ENCODE peak calls at places on chromosome 2, in six cellular contexts. C, Z, S, G, F and H are unnamed samples.

GRCh38 chr2:218711550-218711929 is 905 bp downstream of the TTLL4 start:
- DNase-seq in C (no peak), Z (no peak), S (no peak), G (no peak), F (no peak), H (no peak)

GRCh38 chr2:110854355-110855081 is 122.1 kb downstream of the ACOXL start:
- DNase-seq in S (no peak), C (no peak), G (no peak), F (no peak), Z (peak; percentile 22), H (peak; percentile 57)

GRCh38 chr2:18645315-18645714 is 55.9 kb upstream of the NT5C1B start:
- DNase-seq in G (no peak), Z (no peak), C (no peak), S (no peak), F (no peak), H (no peak)

GRCh38 chr2:144544053-144544452 is 24.1 kb upstream of the ZEB2 start:
- DNase-seq in Z (no peak), C (no peak), G (no peak), S (no peak), F (no peak), H (no peak)

GRCh38 chr2:135674453-135674852 is 67.2 kb upstream of the UBXN4 start:
- DNase-seq in C (no peak), G (no peak), S (no peak), F (no peak), Z (no peak), H (no peak)

GRCh38 chr2:62672601-62673000 is 32.9 kb upstream of the EHBP1 start:
- DNase-seq in F (peak; percentile 36), G (no peak), S (peak; percentile 83), C (peak; percentile 48), Z (no peak), H (peak; percentile 88)

GRCh38 chr2:162734287-162734686 is 104.3 kb downstream of the KCNH7 start:
- DNase-seq in C (no peak), F (no peak), G (no peak), S (no peak), Z (no peak), H (no peak)

GRCh38 chr2:19914266-19914975 is 12.6 kb upstream of the TTC32 start:
- DNase-seq in F (no peak), Z (no peak), C (no peak), S (no peak), G (no peak), H (no peak)

GRCh38 chr2:216371756-216372702 is at the start of gene MARCHF4:
- DNase-seq in F (peak; percentile 34), G (no peak), C (peak; percentile 87), S (peak; percentile 12), Z (peak; percentile 68), H (peak; percentile 93)

GRCh38 chr2:226439337-226439736 is 360.3 kb downstream of the IRS1 start:
- DNase-seq in S (no peak), C (no peak), Z (no peak), G (no peak), F (no peak), H (no peak)

GRCh38 chr2:131801210-131801744 is 273.6 kb downstream of the CCDC74A start:
- DNase-seq in C (no peak), S (no peak), F (no peak), G (no peak), Z (no peak), H (peak; percentile 11)

GRCh38 chr2:1818404-1818803 is 74.1 kb upstream of the PXDN start:
- DNase-seq in G (no peak), Z (no peak), F (no peak), C (no peak), S (no peak), H (no peak)

GRCh38 chr2:232891621-232892071 is 21.6 kb downstream of the SNORC start:
- DNase-seq in Z (no peak), C (no peak), G (no peak), S (no peak), F (no peak), H (no peak)
- TF ChIP-seq CREB1 in Z (no peak), C (no peak), G (no peak), S (no peak), F (no peak), H (no peak)

GRCh38 chr2:174605687-174606086 is 8.1 kb upstream of the WIPF1 start:
- DNase-seq in Z (no peak), S (no peak), F (no peak), G (no peak), C (no peak), H (peak; percentile 24)
- TF ChIP-seq CREB1 in Z (no peak), S (no peak), F (no peak), G (no peak), C (no peak), H (no peak)

GRCh38 chr2:29481313-29481712 is 366.1 kb downstream of the CLIP4 start:
- DNase-seq in G (no peak), F (no peak), Z (no peak), C (no peak), S (no peak), H (no peak)
- TF ChIP-seq CREB1 in G (no peak), F (no peak), Z (no peak), C (no peak), S (no peak), H (no peak)

GRCh38 chr2:13050764-13051163 is 334.0 kb downstream of the TRIB2 start:
- DNase-seq in G (no peak), Z (no peak), F (no peak), C (no peak), S (no peak), H (no peak)

GRCh38 chr2:13052547-13052946 is 335.8 kb downstream of the TRIB2 start:
- DNase-seq in Z (no peak), F (no peak), G (no peak), S (no peak), C (no peak), H (no peak)

GRCh38 chr2:13046557-13047165 is 329.9 kb downstream of the TRIB2 start:
- DNase-seq in G (no peak), C (no peak), Z (no peak), S (peak; percentile 4), F (no peak), H (peak; percentile 4)
- TF ChIP-seq CREB1 in G (no peak), C (no peak), Z (no peak), S (no peak), F (no peak), H (no peak)

GRCh38 chr2:183250061-183250460 is 125.8 kb downstream of the NUP35 start:
- DNase-seq in C (no peak), S (no peak), G (no peak), Z (no peak), F (no peak), H (no peak)
- TF ChIP-seq CREB1 in C (no peak), S (no peak), G (no peak), Z (no peak), F (no peak), H (no peak)